ENCODE peak calls at places on chromosomes 6 and 20, in six cellular contexts. T is AG09309; Z is CD8-positive, alpha-beta memory T cell; O is amygdala; H is NCI-H226; P is ELR. E is an unnamed sample.
A peak's percentile ranks its signal among the peaks of the same experiment; 100 is the strongest.

GRCh38 chr6:4607026-4607704 is 169.0 kb upstream of the CDYL start:
- DNase-seq in T (no peak), Z (no peak), O (peak; percentile 46), H (peak; percentile 38), P (peak; percentile 84), E (peak; percentile 77)

GRCh38 chr6:35396991-35397390 is 54.6 kb downstream of the PPARD start:
- DNase-seq in T (no peak), Z (no peak), O (no peak), H (peak; percentile 16), P (peak; percentile 89), E (peak; percentile 10)

GRCh38 chr6:149951096-149951495 is 9.3 kb downstream of the ULBP2 start:
- DNase-seq in T (no peak), Z (no peak), O (no peak), H (no peak), P (no peak), E (no peak)

GRCh38 chr6:113433506-113433991 is 423.6 kb upstream of the MARCKS start:
- DNase-seq in T (peak; percentile 91), Z (no peak), O (no peak), H (peak; percentile 51), P (peak; percentile 35), E (peak; percentile 97)

GRCh38 chr20:2750343-2751251 is 49.8 kb downstream of the CPXM1 start:
- DNase-seq in T (no peak), Z (no peak), O (no peak), H (no peak), P (peak; percentile 56), E (peak; percentile 38)

GRCh38 chr6:118892248-118893094 is 1.5 kb upstream of the ASF1A start:
- DNase-seq in T (no peak), Z (no peak), O (no peak), H (no peak), P (no peak), E (peak; percentile 28)

GRCh38 chr6:167838207-167838748 is 11.6 kb downstream of the AFDN start:
- DNase-seq in T (no peak), Z (no peak), O (no peak), H (no peak), P (no peak), E (no peak)

GRCh38 chr6:169791721-169792131 is 40.3 kb downstream of the ERMARD start:
- DNase-seq in T (no peak), Z (no peak), O (no peak), H (no peak), P (no peak), E (no peak)

GRCh38 chr20:48583801-48584200 is 244.0 kb downstream of the PREX1 start:
- DNase-seq in T (no peak), Z (no peak), O (no peak), H (no peak), P (no peak), E (no peak)

GRCh38 chr6:135182993-135183531 is 2.0 kb downstream of the MYB start:
- DNase-seq in T (no peak), Z (peak; percentile 72), O (no peak), H (no peak), P (no peak), E (no peak)

GRCh38 chr6:14848019-14848418 is 397.9 kb upstream of the JARID2 start:
- DNase-seq in T (peak; percentile 29), Z (no peak), O (no peak), H (no peak), P (no peak), E (peak; percentile 70)

GRCh38 chr6:34922177-34922663 is 33.2 kb downstream of the ANKS1A start:
- DNase-seq in T (no peak), Z (no peak), O (no peak), H (peak; percentile 37), P (peak; percentile 91), E (peak; percentile 62)

GRCh38 chr20:52676282-52676995 is 295.7 kb upstream of the TSHZ2 start:
- DNase-seq in T (no peak), Z (no peak), O (no peak), H (no peak), P (no peak), E (no peak)

GRCh38 chr6:105170066-105170465 is 9.7 kb downstream of the POPDC3 start:
- DNase-seq in T (no peak), Z (no peak), O (no peak), H (no peak), P (peak; percentile 78), E (peak; percentile 29)